ENCODE peak calls at places on chromosomes 1 and 21, in eight cellular contexts. One of them, this sample, is unnamed.

GRCh38 chr1:27535386-27535785 is 45.4 kb upstream of the WASF2 start:
- DNase-seq in RWPE1: no peak
- DNase-seq in stimulated activated CD8-positive, alpha-beta memory T cell treated with anti-CD3 and anti-CD28 coated beads, Interleukin-2, amount 100 ng/mL, for 1 hour: no peak
- DNase-seq in stimulated activated CD4-positive, alpha-beta T cell treated with anti-CD3 and anti-CD28 coated beads, Interleukin-2, amount 100 ng/mL, for 48 hours: no peak
- DNase-seq in GM13977: no peak
- DNase-seq in lower leg skin: no peak
- DNase-seq in transverse colon: no peak
- DNase-seq in T-helper 2 cell: no peak
- DNase-seq in this sample: no peak

GRCh38 chr1:201499795-201500669 is 6.9 kb downstream of the CSRP1 start:
- DNase-seq in stimulated activated CD8-positive, alpha-beta memory T cell treated with anti-CD3 and anti-CD28 coated beads, Interleukin-2, amount 100 ng/mL, for 1 hour: no peak
- DNase-seq in lower leg skin: no peak
- DNase-seq in GM13977: no peak
- DNase-seq in stimulated activated CD4-positive, alpha-beta T cell treated with anti-CD3 and anti-CD28 coated beads, Interleukin-2, amount 100 ng/mL, for 48 hours: no peak
- DNase-seq in RWPE1: no peak
- DNase-seq in T-helper 2 cell: no peak
- DNase-seq in transverse colon: no peak
- DNase-seq in this sample: no peak

GRCh38 chr1:173870252-173871075 is 2.3 kb downstream of the ZBTB37 start:
- DNase-seq in stimulated activated CD4-positive, alpha-beta T cell treated with anti-CD3 and anti-CD28 coated beads, Interleukin-2, amount 100 ng/mL, for 48 hours: no peak
- DNase-seq in T-helper 2 cell: peak; percentile 12
- DNase-seq in lower leg skin: no peak
- DNase-seq in stimulated activated CD8-positive, alpha-beta memory T cell treated with anti-CD3 and anti-CD28 coated beads, Interleukin-2, amount 100 ng/mL, for 1 hour: no peak
- DNase-seq in transverse colon: peak; percentile 32
- DNase-seq in RWPE1: no peak
- DNase-seq in GM13977: peak; percentile 55
- DNase-seq in this sample: no peak

GRCh38 chr1:248838357-248839167 is 538 bp downstream of the ZNF672 start:
- DNase-seq in RWPE1: peak; percentile 90
- DNase-seq in GM13977: peak; percentile 88
- DNase-seq in T-helper 2 cell: peak; percentile 81
- DNase-seq in stimulated activated CD4-positive, alpha-beta T cell treated with anti-CD3 and anti-CD28 coated beads, Interleukin-2, amount 100 ng/mL, for 48 hours: peak; percentile 76
- DNase-seq in transverse colon: peak; percentile 92
- DNase-seq in lower leg skin: peak; percentile 97
- DNase-seq in stimulated activated CD8-positive, alpha-beta memory T cell treated with anti-CD3 and anti-CD28 coated beads, Interleukin-2, amount 100 ng/mL, for 1 hour: peak; percentile 72
- DNase-seq in this sample: peak; percentile 89

GRCh38 chr1:1281533-1282321 is 1.5 kb downstream of the SCNN1D start:
- DNase-seq in GM13977: no peak
- DNase-seq in stimulated activated CD8-positive, alpha-beta memory T cell treated with anti-CD3 and anti-CD28 coated beads, Interleukin-2, amount 100 ng/mL, for 1 hour: no peak
- DNase-seq in lower leg skin: no peak
- DNase-seq in transverse colon: peak; percentile 92
- DNase-seq in T-helper 2 cell: no peak
- DNase-seq in RWPE1: no peak
- DNase-seq in stimulated activated CD4-positive, alpha-beta T cell treated with anti-CD3 and anti-CD28 coated beads, Interleukin-2, amount 100 ng/mL, for 48 hours: no peak
- DNase-seq in this sample: no peak

GRCh38 chr1:167489581-167490340 is 28.6 kb downstream of the CD247 start:
- DNase-seq in stimulated activated CD4-positive, alpha-beta T cell treated with anti-CD3 and anti-CD28 coated beads, Interleukin-2, amount 100 ng/mL, for 48 hours: no peak
- DNase-seq in transverse colon: no peak
- DNase-seq in RWPE1: no peak
- DNase-seq in stimulated activated CD8-positive, alpha-beta memory T cell treated with anti-CD3 and anti-CD28 coated beads, Interleukin-2, amount 100 ng/mL, for 1 hour: no peak
- DNase-seq in GM13977: no peak
- DNase-seq in T-helper 2 cell: peak; percentile 46
- DNase-seq in lower leg skin: peak; percentile 57
- DNase-seq in this sample: no peak

GRCh38 chr1:113488576-113489177 is 98.4 kb downstream of the MAGI3 start:
- DNase-seq in GM13977: no peak
- DNase-seq in stimulated activated CD8-positive, alpha-beta memory T cell treated with anti-CD3 and anti-CD28 coated beads, Interleukin-2, amount 100 ng/mL, for 1 hour: no peak
- DNase-seq in T-helper 2 cell: no peak
- DNase-seq in lower leg skin: peak; percentile 57
- DNase-seq in transverse colon: no peak
- DNase-seq in stimulated activated CD4-positive, alpha-beta T cell treated with anti-CD3 and anti-CD28 coated beads, Interleukin-2, amount 100 ng/mL, for 48 hours: no peak
- DNase-seq in RWPE1: no peak
- DNase-seq in this sample: peak; percentile 6

GRCh38 chr21:45640888-45641479 is 2.5 kb upstream of the PCBP3 start:
- DNase-seq in stimulated activated CD8-positive, alpha-beta memory T cell treated with anti-CD3 and anti-CD28 coated beads, Interleukin-2, amount 100 ng/mL, for 1 hour: no peak
- DNase-seq in transverse colon: peak; percentile 52
- DNase-seq in GM13977: peak; percentile 53
- DNase-seq in RWPE1: peak; percentile 33
- DNase-seq in T-helper 2 cell: no peak
- DNase-seq in stimulated activated CD4-positive, alpha-beta T cell treated with anti-CD3 and anti-CD28 coated beads, Interleukin-2, amount 100 ng/mL, for 48 hours: no peak
- DNase-seq in lower leg skin: no peak
- DNase-seq in this sample: peak; percentile 81

GRCh38 chr21:30482130-30482529 is 2.0 kb upstream of the KRTAP19-1 start:
- DNase-seq in stimulated activated CD8-positive, alpha-beta memory T cell treated with anti-CD3 and anti-CD28 coated beads, Interleukin-2, amount 100 ng/mL, for 1 hour: no peak
- DNase-seq in RWPE1: peak; percentile 23
- DNase-seq in T-helper 2 cell: no peak
- DNase-seq in lower leg skin: no peak
- DNase-seq in transverse colon: no peak
- DNase-seq in stimulated activated CD4-positive, alpha-beta T cell treated with anti-CD3 and anti-CD28 coated beads, Interleukin-2, amount 100 ng/mL, for 48 hours: no peak
- DNase-seq in GM13977: no peak
- DNase-seq in this sample: no peak

GRCh38 chr1:204819495-204819894 is 51.2 kb upstream of the NFASC start:
- DNase-seq in stimulated activated CD4-positive, alpha-beta T cell treated with anti-CD3 and anti-CD28 coated beads, Interleukin-2, amount 100 ng/mL, for 48 hours: no peak
- DNase-seq in T-helper 2 cell: no peak
- DNase-seq in stimulated activated CD8-positive, alpha-beta memory T cell treated with anti-CD3 and anti-CD28 coated beads, Interleukin-2, amount 100 ng/mL, for 1 hour: no peak
- DNase-seq in transverse colon: no peak
- DNase-seq in GM13977: no peak
- DNase-seq in lower leg skin: no peak
- DNase-seq in RWPE1: no peak
- DNase-seq in this sample: no peak

This sample was measured in choroid plexus epithelial cell.